ENCODE peak calls at places on chromosomes 11 and 22, in nine cellular contexts. One of them, this sample, is unnamed.

GRCh38 chr11:2122222-2122906 is 16.8 kb downstream of the IGF2 start:
- DNase-seq in body of pancreas: no peak
- DNase-seq in HL-60: no peak
- DNase-seq in astrocyte of the cerebellum: peak; percentile 62
- DNase-seq in cardiac fibroblast: peak; percentile 57
- DNase-seq in A549: no peak
- DNase-seq in choroid plexus epithelial cell: peak; percentile 55
- DNase-seq in neural crest cell: no peak
- DNase-seq in spleen: peak; percentile 51
- DNase-seq in this sample: no peak

GRCh38 chr22:38435010-38435409 is 20.0 kb downstream of the KCNJ4 start:
- DNase-seq in neural crest cell: no peak
- DNase-seq in spleen: no peak
- DNase-seq in astrocyte of the cerebellum: no peak
- DNase-seq in cardiac fibroblast: no peak
- DNase-seq in choroid plexus epithelial cell: no peak
- DNase-seq in body of pancreas: no peak
- DNase-seq in A549: no peak
- DNase-seq in HL-60: no peak
- DNase-seq in this sample: no peak

GRCh38 chr11:400241-400729 is 6.3 kb downstream of the PKP3 start:
- DNase-seq in spleen: peak; percentile 72
- DNase-seq in cardiac fibroblast: no peak
- DNase-seq in neural crest cell: no peak
- DNase-seq in HL-60: no peak
- DNase-seq in astrocyte of the cerebellum: no peak
- DNase-seq in choroid plexus epithelial cell: no peak
- DNase-seq in body of pancreas: no peak
- DNase-seq in A549: no peak
- DNase-seq in this sample: no peak

GRCh38 chr22:46649176-46650077 is 29.2 kb downstream of the GRAMD4 start:
- DNase-seq in astrocyte of the cerebellum: no peak
- DNase-seq in A549: peak; percentile 93
- DNase-seq in choroid plexus epithelial cell: peak; percentile 87
- DNase-seq in neural crest cell: no peak
- DNase-seq in HL-60: no peak
- DNase-seq in body of pancreas: no peak
- DNase-seq in cardiac fibroblast: peak; percentile 43
- DNase-seq in spleen: no peak
- DNase-seq in this sample: no peak

GRCh38 chr11:93512073-93512475 is 31.1 kb downstream of the SMCO4 start:
- DNase-seq in cardiac fibroblast: no peak
- DNase-seq in spleen: no peak
- DNase-seq in choroid plexus epithelial cell: no peak
- DNase-seq in HL-60: no peak
- DNase-seq in A549: no peak
- DNase-seq in body of pancreas: no peak
- DNase-seq in astrocyte of the cerebellum: no peak
- DNase-seq in neural crest cell: no peak
- DNase-seq in this sample: no peak

GRCh38 chr11:9459573-9460321 is 1.1 kb upstream of the ZNF143 start:
- DNase-seq in spleen: peak; percentile 75
- DNase-seq in HL-60: no peak
- DNase-seq in A549: peak; percentile 66
- DNase-seq in choroid plexus epithelial cell: peak; percentile 76
- DNase-seq in neural crest cell: peak; percentile 7
- DNase-seq in body of pancreas: peak; percentile 33
- DNase-seq in cardiac fibroblast: peak; percentile 71
- DNase-seq in astrocyte of the cerebellum: peak; percentile 60
- DNase-seq in this sample: no peak

GRCh38 chr22:48438791-48439559 is 1388.7 kb downstream of the BRD1 start:
- DNase-seq in choroid plexus epithelial cell: no peak
- DNase-seq in neural crest cell: no peak
- DNase-seq in body of pancreas: no peak
- DNase-seq in cardiac fibroblast: no peak
- DNase-seq in astrocyte of the cerebellum: no peak
- DNase-seq in HL-60: no peak
- DNase-seq in spleen: no peak
- DNase-seq in A549: no peak
- DNase-seq in this sample: no peak

GRCh38 chr11:134762248-134763029 is 350.4 kb upstream of the B3GAT1 start:
- DNase-seq in spleen: no peak
- DNase-seq in body of pancreas: no peak
- DNase-seq in HL-60: no peak
- DNase-seq in choroid plexus epithelial cell: peak; percentile 1
- DNase-seq in neural crest cell: no peak
- DNase-seq in A549: no peak
- DNase-seq in astrocyte of the cerebellum: no peak
- DNase-seq in cardiac fibroblast: no peak
- DNase-seq in this sample: no peak

GRCh38 chr11:38582151-38582550 is 1984.1 kb upstream of the RAG2 start:
- DNase-seq in HL-60: no peak
- DNase-seq in cardiac fibroblast: no peak
- DNase-seq in body of pancreas: no peak
- DNase-seq in astrocyte of the cerebellum: peak; percentile 9
- DNase-seq in neural crest cell: no peak
- DNase-seq in A549: no peak
- DNase-seq in choroid plexus epithelial cell: peak; percentile 36
- DNase-seq in spleen: no peak
- DNase-seq in this sample: no peak

GRCh38 chr11:27420217-27420616 is 52.4 kb downstream of the LGR4 start:
- DNase-seq in choroid plexus epithelial cell: no peak
- DNase-seq in astrocyte of the cerebellum: no peak
- DNase-seq in cardiac fibroblast: no peak
- DNase-seq in A549: no peak
- DNase-seq in neural crest cell: no peak
- DNase-seq in HL-60: no peak
- DNase-seq in spleen: no peak
- DNase-seq in body of pancreas: no peak
- DNase-seq in this sample: no peak

GRCh38 chr11:77669848-77670511 is 32.4 kb upstream of the CLNS1A start:
- DNase-seq in A549: peak; percentile 65
- DNase-seq in choroid plexus epithelial cell: peak; percentile 73
- DNase-seq in neural crest cell: no peak
- DNase-seq in body of pancreas: no peak
- DNase-seq in HL-60: no peak
- DNase-seq in cardiac fibroblast: peak; percentile 39
- DNase-seq in spleen: no peak
- DNase-seq in astrocyte of the cerebellum: no peak
- DNase-seq in this sample: no peak

GRCh38 chr11:72833792-72834501 is 19.7 kb downstream of the ATG16L2 start:
- DNase-seq in HL-60: no peak
- DNase-seq in spleen: no peak
- DNase-seq in choroid plexus epithelial cell: no peak
- DNase-seq in A549: no peak
- DNase-seq in neural crest cell: no peak
- DNase-seq in astrocyte of the cerebellum: no peak
- DNase-seq in body of pancreas: no peak
- DNase-seq in cardiac fibroblast: peak; percentile 34
- DNase-seq in this sample: no peak

GRCh38 chr11:125498521-125498920 is 2.5 kb upstream of the FEZ1 start:
- DNase-seq in A549: no peak
- DNase-seq in neural crest cell: no peak
- DNase-seq in spleen: no peak
- DNase-seq in astrocyte of the cerebellum: no peak
- DNase-seq in choroid plexus epithelial cell: no peak
- DNase-seq in cardiac fibroblast: no peak
- DNase-seq in body of pancreas: no peak
- DNase-seq in HL-60: no peak
- DNase-seq in this sample: no peak

GRCh38 chr11:28026634-28027290 is 81.2 kb downstream of the KIF18A start:
- DNase-seq in spleen: no peak
- DNase-seq in HL-60: no peak
- DNase-seq in A549: no peak
- DNase-seq in astrocyte of the cerebellum: no peak
- DNase-seq in choroid plexus epithelial cell: no peak
- DNase-seq in neural crest cell: no peak
- DNase-seq in cardiac fibroblast: no peak
- DNase-seq in body of pancreas: no peak
- DNase-seq in this sample: no peak

GRCh38 chr11:127683321-127683720 is 682.8 kb upstream of the KIRREL3 start:
- DNase-seq in A549: no peak
- DNase-seq in body of pancreas: no peak
- DNase-seq in spleen: no peak
- DNase-seq in cardiac fibroblast: no peak
- DNase-seq in choroid plexus epithelial cell: no peak
- DNase-seq in HL-60: no peak
- DNase-seq in astrocyte of the cerebellum: no peak
- DNase-seq in neural crest cell: no peak
- DNase-seq in this sample: no peak

GRCh38 chr11:126149759-126150236 is 61.7 kb downstream of the RPUSD4 start:
- DNase-seq in HL-60: no peak
- DNase-seq in spleen: peak; percentile 71
- DNase-seq in body of pancreas: no peak
- DNase-seq in A549: no peak
- DNase-seq in cardiac fibroblast: no peak
- DNase-seq in choroid plexus epithelial cell: no peak
- DNase-seq in neural crest cell: no peak
- DNase-seq in astrocyte of the cerebellum: no peak
- DNase-seq in this sample: no peak

GRCh38 chr11:26766996-26767395 is 45.1 kb upstream of the SLC5A12 start:
- DNase-seq in cardiac fibroblast: peak; percentile 3
- DNase-seq in body of pancreas: no peak
- DNase-seq in spleen: no peak
- DNase-seq in neural crest cell: no peak
- DNase-seq in astrocyte of the cerebellum: no peak
- DNase-seq in choroid plexus epithelial cell: no peak
- DNase-seq in A549: no peak
- DNase-seq in HL-60: no peak
- DNase-seq in this sample: no peak

GRCh38 chr22:24697671-24698082 is 76.8 kb downstream of the PIWIL3 start:
- DNase-seq in body of pancreas: peak; percentile 67
- DNase-seq in spleen: no peak
- DNase-seq in astrocyte of the cerebellum: no peak
- DNase-seq in choroid plexus epithelial cell: no peak
- DNase-seq in HL-60: no peak
- DNase-seq in cardiac fibroblast: no peak
- DNase-seq in A549: no peak
- DNase-seq in neural crest cell: no peak
- DNase-seq in this sample: no peak

GRCh38 chr11:69202511-69203221 is 46.9 kb downstream of the SMIM38 start:
- DNase-seq in body of pancreas: no peak
- DNase-seq in A549: no peak
- DNase-seq in neural crest cell: no peak
- DNase-seq in cardiac fibroblast: no peak
- DNase-seq in choroid plexus epithelial cell: no peak
- DNase-seq in HL-60: no peak
- DNase-seq in spleen: peak; percentile 58
- DNase-seq in astrocyte of the cerebellum: no peak
- DNase-seq in this sample: no peak

DNA sequence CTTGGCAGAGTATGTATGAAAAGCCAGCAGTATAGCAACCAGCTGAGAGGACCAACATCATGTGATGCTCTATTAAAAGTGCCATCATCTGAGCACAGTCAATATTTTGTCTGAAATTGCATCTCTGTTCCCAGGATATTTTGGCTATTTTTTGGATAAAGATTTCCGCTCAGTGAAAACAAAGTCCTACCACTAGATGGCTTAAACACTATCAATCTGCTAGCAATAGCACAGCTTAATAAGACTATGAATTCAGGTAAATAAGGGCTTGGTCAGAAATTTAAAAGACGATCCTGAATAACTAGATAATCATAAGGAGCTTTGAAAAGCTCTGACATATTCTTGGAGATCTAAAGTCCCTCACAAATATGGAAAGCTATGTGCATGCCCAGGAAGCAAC is 74.4 kb downstream of the MS4A13 start:
- DNase-seq in choroid plexus epithelial cell: peak; percentile 0
- DNase-seq in cardiac fibroblast: no peak
- DNase-seq in astrocyte of the cerebellum: no peak
- DNase-seq in spleen: no peak
- DNase-seq in body of pancreas: no peak
- DNase-seq in A549: no peak
- DNase-seq in HL-60: no peak
- DNase-seq in neural crest cell: no peak
- DNase-seq in this sample: no peak
- TF ChIP-seq CTCF in choroid plexus epithelial cell: no peak
- TF ChIP-seq CTCF in cardiac fibroblast: no peak
- TF ChIP-seq CTCF in astrocyte of the cerebellum: no peak
- TF ChIP-seq CTCF in spleen: no peak
- TF ChIP-seq CTCF in body of pancreas: no peak
- TF ChIP-seq CTCF in A549: no peak
- TF ChIP-seq CTCF in HL-60: no peak
- TF ChIP-seq CTCF in neural crest cell: peak; percentile 51
- TF ChIP-seq CTCF in this sample: no peak

GRCh38 chr22:23538502-23538860 is 41.6 kb downstream of the IGLL1 start:
- DNase-seq in astrocyte of the cerebellum: no peak
- DNase-seq in spleen: peak; percentile 40
- DNase-seq in HL-60: no peak
- DNase-seq in cardiac fibroblast: no peak
- DNase-seq in neural crest cell: no peak
- DNase-seq in body of pancreas: no peak
- DNase-seq in A549: no peak
- DNase-seq in choroid plexus epithelial cell: peak; percentile 6
- DNase-seq in this sample: no peak
- TF ChIP-seq CTCF in astrocyte of the cerebellum: no peak
- TF ChIP-seq CTCF in spleen: no peak
- TF ChIP-seq CTCF in HL-60: no peak
- TF ChIP-seq CTCF in cardiac fibroblast: no peak
- TF ChIP-seq CTCF in neural crest cell: no peak
- TF ChIP-seq CTCF in body of pancreas: no peak
- TF ChIP-seq CTCF in A549: no peak
- TF ChIP-seq CTCF in choroid plexus epithelial cell: no peak
- TF ChIP-seq CTCF in this sample: no peak

GRCh38 chr11:117928818-117929567 is at the start of gene TMPRSS13:
- DNase-seq in HL-60: no peak
- DNase-seq in A549: no peak
- DNase-seq in cardiac fibroblast: no peak
- DNase-seq in spleen: no peak
- DNase-seq in body of pancreas: peak; percentile 61
- DNase-seq in neural crest cell: no peak
- DNase-seq in choroid plexus epithelial cell: no peak
- DNase-seq in astrocyte of the cerebellum: no peak
- DNase-seq in this sample: no peak
- TF ChIP-seq CTCF in HL-60: no peak
- TF ChIP-seq CTCF in A549: no peak
- TF ChIP-seq CTCF in cardiac fibroblast: no peak
- TF ChIP-seq CTCF in spleen: no peak
- TF ChIP-seq CTCF in body of pancreas: peak; percentile 24
- TF ChIP-seq CTCF in neural crest cell: no peak
- TF ChIP-seq CTCF in choroid plexus epithelial cell: no peak
- TF ChIP-seq CTCF in astrocyte of the cerebellum: no peak
- TF ChIP-seq CTCF in this sample: no peak

DNA sequence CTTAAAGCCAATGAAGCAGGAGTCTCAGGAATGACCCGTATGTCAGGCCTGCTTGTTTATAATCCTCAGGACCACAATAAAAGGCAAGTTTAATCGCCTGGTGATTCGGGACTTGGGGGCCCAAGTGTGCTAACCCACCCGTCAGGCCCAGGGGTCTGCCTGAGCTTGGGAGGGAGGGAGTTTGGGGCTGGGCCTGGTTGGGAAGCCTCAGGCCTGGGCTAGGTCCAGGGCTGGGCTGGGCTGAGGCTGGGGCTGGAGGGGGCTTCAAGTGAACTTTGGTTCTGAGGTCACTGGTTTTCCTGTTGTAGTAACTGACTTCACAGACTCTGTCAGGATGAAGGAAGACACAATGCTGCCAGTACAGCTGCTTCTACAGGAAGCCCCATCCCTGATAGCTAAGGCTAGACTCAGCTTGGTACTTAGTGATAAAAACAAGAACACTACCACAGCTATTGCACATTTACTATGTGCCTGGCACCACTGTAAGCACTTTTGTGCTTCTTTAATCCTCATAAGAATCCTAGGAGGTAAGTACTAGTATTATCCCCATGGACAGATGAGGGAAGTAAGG is 179.4 kb upstream of the ZBED5 start:
- DNase-seq in neural crest cell: no peak
- DNase-seq in body of pancreas: no peak
- DNase-seq in astrocyte of the cerebellum: no peak
- DNase-seq in choroid plexus epithelial cell: no peak
- DNase-seq in HL-60: no peak
- DNase-seq in spleen: no peak
- DNase-seq in cardiac fibroblast: no peak
- DNase-seq in A549: no peak
- DNase-seq in this sample: no peak
- TF ChIP-seq CTCF in neural crest cell: no peak
- TF ChIP-seq CTCF in body of pancreas: no peak
- TF ChIP-seq CTCF in astrocyte of the cerebellum: no peak
- TF ChIP-seq CTCF in choroid plexus epithelial cell: no peak
- TF ChIP-seq CTCF in HL-60: no peak
- TF ChIP-seq CTCF in spleen: no peak
- TF ChIP-seq CTCF in cardiac fibroblast: no peak
- TF ChIP-seq CTCF in A549: no peak
- TF ChIP-seq CTCF in this sample: peak; percentile 14

This sample was measured in CD14-positive monocyte.